ENCODE peak calls at places on chromosome 1, in eight cellular contexts. One of them, this sample, is unnamed. For H3K4me1, the result is how much of the 10 kb centered on the place peaks cover.

GRCh38 chr1:193156826-193157142 is 29.6 kb downstream of the B3GALT2 start:
- DNase-seq in astrocyte: no peak
- DNase-seq in PC-3: peak
- DNase-seq in fibroblast of lung: peak
- DNase-seq in left ventricle myocardium inferior: no peak
- DNase-seq in CD8-positive, alpha-beta T cell: no peak
- DNase-seq in Peyer's patch: no peak
- DNase-seq in lower lobe of right lung: no peak
- DNase-seq in this sample: no peak

GRCh38 chr1:185309566-185309965 is 7.5 kb downstream of the IVNS1ABP start:
- DNase-seq in CD8-positive, alpha-beta T cell: no peak
- DNase-seq in left ventricle myocardium inferior: no peak
- DNase-seq in fibroblast of lung: no peak
- DNase-seq in lower lobe of right lung: no peak
- DNase-seq in Peyer's patch: no peak
- DNase-seq in PC-3: no peak
- DNase-seq in astrocyte: no peak
- DNase-seq in this sample: no peak

GRCh38 chr1:155451199-155451598 is 111.4 kb downstream of the ASH1L start:
- DNase-seq in PC-3: no peak
- DNase-seq in Peyer's patch: no peak
- DNase-seq in astrocyte: no peak
- DNase-seq in lower lobe of right lung: no peak
- DNase-seq in CD8-positive, alpha-beta T cell: no peak
- DNase-seq in left ventricle myocardium inferior: no peak
- DNase-seq in fibroblast of lung: no peak
- DNase-seq in this sample: no peak

GRCh38 chr1:202316186-202316585 is 25.6 kb downstream of the UBE2T start:
- DNase-seq in CD8-positive, alpha-beta T cell: no peak
- DNase-seq in astrocyte: no peak
- DNase-seq in left ventricle myocardium inferior: no peak
- DNase-seq in Peyer's patch: no peak
- DNase-seq in fibroblast of lung: no peak
- DNase-seq in PC-3: no peak
- DNase-seq in lower lobe of right lung: no peak
- DNase-seq in this sample: no peak

GRCh38 chr1:206002833-206003532 is at the start of gene RAB7B:
- DNase-seq in Peyer's patch: no peak
- DNase-seq in left ventricle myocardium inferior: peak
- DNase-seq in PC-3: peak
- DNase-seq in astrocyte: peak
- DNase-seq in CD8-positive, alpha-beta T cell: no peak
- DNase-seq in lower lobe of right lung: peak
- DNase-seq in fibroblast of lung: peak
- DNase-seq in this sample: no peak

GRCh38 chr1:209704584-209704983 is at the start of gene HSD11B1:
- DNase-seq in fibroblast of lung: peak
- DNase-seq in left ventricle myocardium inferior: peak
- DNase-seq in astrocyte: peak
- DNase-seq in CD8-positive, alpha-beta T cell: no peak
- DNase-seq in lower lobe of right lung: peak
- DNase-seq in PC-3: no peak
- DNase-seq in Peyer's patch: peak
- DNase-seq in this sample: no peak

GRCh38 chr1:76284842-76285241 is 210.3 kb downstream of the ST6GALNAC3 start:
- DNase-seq in fibroblast of lung: no peak
- DNase-seq in CD8-positive, alpha-beta T cell: no peak
- DNase-seq in astrocyte: no peak
- DNase-seq in PC-3: no peak
- DNase-seq in lower lobe of right lung: no peak
- DNase-seq in Peyer's patch: no peak
- DNase-seq in left ventricle myocardium inferior: no peak
- DNase-seq in this sample: no peak

GRCh38 chr1:165068716-165069115 is 287.8 kb downstream of the LMX1A start:
- DNase-seq in lower lobe of right lung: no peak
- DNase-seq in astrocyte: no peak
- DNase-seq in left ventricle myocardium inferior: no peak
- DNase-seq in CD8-positive, alpha-beta T cell: no peak
- DNase-seq in PC-3: no peak
- DNase-seq in fibroblast of lung: peak
- DNase-seq in Peyer's patch: no peak
- DNase-seq in this sample: no peak

GRCh38 chr1:166944186-166944967 is 31.0 kb downstream of the ILDR2 start:
- DNase-seq in CD8-positive, alpha-beta T cell: peak
- DNase-seq in left ventricle myocardium inferior: no peak
- DNase-seq in fibroblast of lung: no peak
- DNase-seq in lower lobe of right lung: no peak
- DNase-seq in Peyer's patch: no peak
- DNase-seq in astrocyte: peak
- DNase-seq in PC-3: peak
- DNase-seq in this sample: no peak

GRCh38 chr1:234915923-234916675 is 212.5 kb downstream of the TOMM20 start:
- DNase-seq in CD8-positive, alpha-beta T cell: no peak
- DNase-seq in lower lobe of right lung: no peak
- DNase-seq in Peyer's patch: no peak
- DNase-seq in left ventricle myocardium inferior: peak
- DNase-seq in astrocyte: no peak
- DNase-seq in fibroblast of lung: no peak
- DNase-seq in PC-3: no peak
- DNase-seq in this sample: no peak

GRCh38 chr1:15835205-15835740 is 12.2 kb upstream of the SPEN start:
- DNase-seq in CD8-positive, alpha-beta T cell: peak
- DNase-seq in PC-3: no peak
- DNase-seq in Peyer's patch: peak
- DNase-seq in astrocyte: peak
- DNase-seq in fibroblast of lung: no peak
- DNase-seq in lower lobe of right lung: no peak
- DNase-seq in left ventricle myocardium inferior: no peak
- DNase-seq in this sample: no peak

GRCh38 chr1:225498539-225499135 is 70.8 kb upstream of the LBR start:
- DNase-seq in Peyer's patch: no peak
- DNase-seq in astrocyte: peak
- DNase-seq in left ventricle myocardium inferior: no peak
- DNase-seq in lower lobe of right lung: no peak
- DNase-seq in PC-3: no peak
- DNase-seq in CD8-positive, alpha-beta T cell: no peak
- DNase-seq in fibroblast of lung: peak
- DNase-seq in this sample: no peak

GRCh38 chr1:55519276-55519675 is 304.1 kb upstream of the USP24 start:
- DNase-seq in CD8-positive, alpha-beta T cell: no peak
- DNase-seq in fibroblast of lung: no peak
- DNase-seq in astrocyte: no peak
- DNase-seq in PC-3: no peak
- DNase-seq in lower lobe of right lung: no peak
- DNase-seq in left ventricle myocardium inferior: no peak
- DNase-seq in Peyer's patch: no peak
- DNase-seq in this sample: no peak

GRCh38 chr1:210251680-210252490 is 19.3 kb downstream of the SERTAD4 start:
- DNase-seq in lower lobe of right lung: no peak
- DNase-seq in Peyer's patch: no peak
- DNase-seq in CD8-positive, alpha-beta T cell: no peak
- DNase-seq in left ventricle myocardium inferior: no peak
- DNase-seq in PC-3: no peak
- DNase-seq in astrocyte: no peak
- DNase-seq in fibroblast of lung: no peak
- DNase-seq in this sample: no peak

GRCh38 chr1:153513666-153514065 is 22.1 kb downstream of the S100A6 start:
- DNase-seq in PC-3: no peak
- DNase-seq in fibroblast of lung: no peak
- DNase-seq in left ventricle myocardium inferior: no peak
- DNase-seq in CD8-positive, alpha-beta T cell: no peak
- DNase-seq in Peyer's patch: no peak
- DNase-seq in astrocyte: no peak
- DNase-seq in lower lobe of right lung: no peak
- DNase-seq in this sample: no peak

GRCh38 chr1:19066248-19066873 is 109.9 kb upstream of the IFFO2 start:
- DNase-seq in CD8-positive, alpha-beta T cell: no peak
- DNase-seq in lower lobe of right lung: no peak
- DNase-seq in fibroblast of lung: no peak
- DNase-seq in left ventricle myocardium inferior: no peak
- DNase-seq in PC-3: peak
- DNase-seq in astrocyte: no peak
- DNase-seq in Peyer's patch: no peak
- DNase-seq in this sample: no peak

GRCh38 chr1:216140650-216141547 is 282.3 kb downstream of the USH2A start:
- DNase-seq in lower lobe of right lung: no peak
- DNase-seq in CD8-positive, alpha-beta T cell: no peak
- DNase-seq in fibroblast of lung: peak
- DNase-seq in left ventricle myocardium inferior: no peak
- DNase-seq in astrocyte: no peak
- DNase-seq in Peyer's patch: no peak
- DNase-seq in PC-3: no peak
- DNase-seq in this sample: no peak

DNA sequence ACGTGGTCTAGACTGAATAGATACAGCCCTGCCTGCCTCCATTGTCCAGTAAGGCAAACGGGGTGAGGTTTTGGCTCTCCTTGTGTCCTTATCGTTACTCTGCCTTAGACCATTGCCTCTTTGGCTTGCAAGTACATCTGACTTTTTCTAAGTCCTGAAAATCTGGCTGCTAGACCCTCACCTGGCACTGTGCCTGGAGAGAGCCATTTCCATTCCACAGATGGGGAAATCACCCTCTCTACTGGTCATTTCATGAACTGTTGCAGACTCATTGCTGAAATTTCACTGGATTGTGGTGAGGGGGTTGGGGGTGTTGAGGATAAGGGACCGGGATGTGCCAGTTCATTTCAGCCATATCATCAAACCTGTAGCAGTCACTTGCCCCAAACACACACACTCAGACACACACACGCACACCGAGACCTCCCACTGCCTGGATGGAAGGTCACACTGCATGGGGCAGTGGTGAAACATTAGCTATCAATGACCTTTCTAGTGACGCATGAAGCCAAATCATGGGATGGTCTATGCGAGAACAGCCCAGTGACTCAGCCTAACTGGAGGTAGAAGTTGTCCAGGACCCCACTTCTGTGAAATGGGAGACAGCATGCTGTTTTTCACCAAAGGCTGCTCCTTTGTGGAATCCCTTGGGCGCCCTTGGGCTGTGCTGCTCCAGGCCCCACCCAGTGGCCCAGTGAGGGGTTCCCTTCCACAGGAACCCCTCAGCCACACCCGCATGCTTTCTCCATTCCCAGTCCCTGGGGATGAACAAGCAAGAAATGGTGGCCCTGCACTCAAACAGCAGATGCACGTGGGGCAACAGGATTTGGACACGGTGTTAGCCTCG is 34.9 kb upstream of the VASH2 start:
- DNase-seq in astrocyte: peak
- DNase-seq in CD8-positive, alpha-beta T cell: no peak
- DNase-seq in Peyer's patch: no peak
- DNase-seq in PC-3: peak
- DNase-seq in left ventricle myocardium inferior: peak
- DNase-seq in lower lobe of right lung: no peak
- DNase-seq in fibroblast of lung: peak
- DNase-seq in this sample: no peak
- H3K27ac ChIP-seq in astrocyte: no peak
- H3K27ac ChIP-seq in CD8-positive, alpha-beta T cell: no peak
- H3K27ac ChIP-seq in Peyer's patch: no peak
- H3K27ac ChIP-seq in PC-3: no peak
- H3K27ac ChIP-seq in left ventricle myocardium inferior: no peak
- H3K27ac ChIP-seq in lower lobe of right lung: no peak
- H3K27ac ChIP-seq in fibroblast of lung: no peak
- H3K27ac ChIP-seq in this sample: no peak

DNA sequence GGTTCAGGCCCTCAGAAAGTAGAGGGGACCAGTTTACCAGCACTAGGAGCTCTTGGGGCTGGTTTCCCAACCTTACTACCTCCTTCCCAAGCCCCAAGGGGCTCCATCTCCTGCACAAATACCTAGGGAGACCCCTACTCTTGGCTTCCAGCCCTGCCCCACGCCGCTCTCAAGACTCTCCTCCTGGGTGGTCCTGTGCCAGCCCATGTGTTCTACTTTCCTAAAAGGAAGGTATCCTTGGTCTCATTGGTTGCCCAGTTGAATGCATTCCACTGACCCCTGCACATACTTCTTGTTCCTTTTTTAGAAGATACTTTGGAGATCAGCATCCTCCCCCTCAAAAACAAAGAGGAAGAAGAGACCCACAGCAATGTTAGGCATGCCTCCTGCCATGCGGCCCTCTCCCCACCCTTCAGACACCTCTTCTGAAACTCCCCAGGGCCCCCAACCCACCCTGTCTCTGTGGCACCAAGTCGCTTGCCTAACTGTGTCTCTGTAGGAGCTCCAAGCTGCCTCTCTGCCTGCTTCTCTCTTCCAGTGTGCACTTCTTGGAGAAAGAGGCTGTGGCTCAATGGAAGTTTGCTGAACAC is 4.1 kb downstream of the SLAMF9 start:
- DNase-seq in Peyer's patch: no peak
- DNase-seq in astrocyte: no peak
- DNase-seq in PC-3: no peak
- DNase-seq in lower lobe of right lung: no peak
- DNase-seq in fibroblast of lung: no peak
- DNase-seq in left ventricle myocardium inferior: no peak
- DNase-seq in CD8-positive, alpha-beta T cell: no peak
- DNase-seq in this sample: no peak
- H3K4me1 ChIP-seq in Peyer's patch: under half
- H3K4me1 ChIP-seq in astrocyte: under half
- H3K4me1 ChIP-seq in PC-3: under half
- H3K4me1 ChIP-seq in lower lobe of right lung: under half
- H3K4me1 ChIP-seq in fibroblast of lung: under half
- H3K4me1 ChIP-seq in left ventricle myocardium inferior: under half
- H3K4me1 ChIP-seq in CD8-positive, alpha-beta T cell: under half
- H3K4me1 ChIP-seq in this sample: under half

GRCh38 chr1:160987359-160988062 is 32.9 kb upstream of the ITLN2 start:
- DNase-seq in CD8-positive, alpha-beta T cell: no peak
- DNase-seq in astrocyte: no peak
- DNase-seq in fibroblast of lung: no peak
- DNase-seq in Peyer's patch: no peak
- DNase-seq in left ventricle myocardium inferior: no peak
- DNase-seq in lower lobe of right lung: no peak
- DNase-seq in PC-3: no peak
- DNase-seq in this sample: no peak
- H3K4me3 ChIP-seq in CD8-positive, alpha-beta T cell: no peak
- H3K4me3 ChIP-seq in astrocyte: no peak
- H3K4me3 ChIP-seq in fibroblast of lung: no peak
- H3K4me3 ChIP-seq in Peyer's patch: no peak
- H3K4me3 ChIP-seq in left ventricle myocardium inferior: no peak
- H3K4me3 ChIP-seq in lower lobe of right lung: no peak
- H3K4me3 ChIP-seq in PC-3: no peak
- H3K4me3 ChIP-seq in this sample: no peak

DNA sequence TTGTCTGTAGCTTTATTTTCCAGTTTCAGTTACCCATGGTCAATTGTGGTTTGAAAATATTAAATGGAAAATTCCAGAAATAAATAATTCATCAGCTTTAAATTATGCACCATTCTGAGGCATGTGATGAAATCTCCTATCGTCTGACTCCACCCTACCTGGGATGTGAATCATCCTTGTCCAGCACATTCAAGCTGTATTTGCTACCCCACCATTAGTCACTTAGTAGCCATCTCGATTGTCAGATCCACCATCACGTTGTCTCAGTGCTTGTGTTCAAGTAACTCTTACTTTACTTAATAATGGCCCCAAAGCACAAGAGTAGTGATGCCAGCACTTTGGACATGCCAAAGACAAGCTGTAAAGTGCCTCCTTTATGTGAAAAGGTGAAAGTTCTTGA is 4.0 kb downstream of the STPG1 start:
- DNase-seq in Peyer's patch: no peak
- DNase-seq in left ventricle myocardium inferior: no peak
- DNase-seq in CD8-positive, alpha-beta T cell: no peak
- DNase-seq in fibroblast of lung: peak
- DNase-seq in lower lobe of right lung: no peak
- DNase-seq in astrocyte: peak
- DNase-seq in PC-3: peak
- DNase-seq in this sample: no peak
- H3K27ac ChIP-seq in Peyer's patch: peak
- H3K27ac ChIP-seq in left ventricle myocardium inferior: no peak
- H3K27ac ChIP-seq in CD8-positive, alpha-beta T cell: no peak
- H3K27ac ChIP-seq in fibroblast of lung: peak
- H3K27ac ChIP-seq in lower lobe of right lung: no peak
- H3K27ac ChIP-seq in astrocyte: peak
- H3K27ac ChIP-seq in PC-3: peak
- H3K27ac ChIP-seq in this sample: no peak

This sample was measured in CD4-positive, alpha-beta memory T cell.